ENCODE peak calls at places on chromosomes 1 and 21, in nine cellular contexts. One of them, this sample, is unnamed.

GRCh38 chr21:44866780-44867179 is 6.7 kb downstream of the PTTG1IP start:
- DNase-seq in endothelial cell: no peak
- DNase-seq in omental fat pad: no peak
- DNase-seq in GM20000: no peak
- DNase-seq in colonic mucosa: no peak
- DNase-seq in heart left ventricle: no peak
- DNase-seq in neural crest cell: no peak
- DNase-seq in choroid plexus epithelial cell: peak; percentile 79
- DNase-seq in OCI-LY7: no peak
- DNase-seq in this sample: no peak

GRCh38 chr1:165408518-165408917 is 36.4 kb downstream of the RXRG start:
- DNase-seq in choroid plexus epithelial cell: peak; percentile 30
- DNase-seq in endothelial cell: peak; percentile 43
- DNase-seq in GM20000: peak; percentile 19
- DNase-seq in OCI-LY7: no peak
- DNase-seq in colonic mucosa: no peak
- DNase-seq in neural crest cell: peak; percentile 21
- DNase-seq in omental fat pad: no peak
- DNase-seq in heart left ventricle: peak; percentile 42
- DNase-seq in this sample: no peak

GRCh38 chr1:63329621-63330330 is 7.4 kb downstream of the FOXD3 start:
- DNase-seq in colonic mucosa: no peak
- DNase-seq in GM20000: no peak
- DNase-seq in neural crest cell: no peak
- DNase-seq in heart left ventricle: no peak
- DNase-seq in OCI-LY7: no peak
- DNase-seq in endothelial cell: no peak
- DNase-seq in choroid plexus epithelial cell: no peak
- DNase-seq in omental fat pad: no peak
- DNase-seq in this sample: peak; percentile 27

GRCh38 chr1:42931108-42931539 is 27.5 kb downstream of the SLC2A1 start:
- DNase-seq in GM20000: peak; percentile 63
- DNase-seq in endothelial cell: peak; percentile 53
- DNase-seq in neural crest cell: no peak
- DNase-seq in omental fat pad: no peak
- DNase-seq in heart left ventricle: no peak
- DNase-seq in OCI-LY7: peak; percentile 64
- DNase-seq in choroid plexus epithelial cell: peak; percentile 66
- DNase-seq in colonic mucosa: peak; percentile 42
- DNase-seq in this sample: peak; percentile 76

GRCh38 chr1:205948000-205948399 is 4.7 kb upstream of the SLC26A9 start:
- DNase-seq in choroid plexus epithelial cell: no peak
- DNase-seq in colonic mucosa: no peak
- DNase-seq in neural crest cell: no peak
- DNase-seq in endothelial cell: no peak
- DNase-seq in GM20000: no peak
- DNase-seq in heart left ventricle: no peak
- DNase-seq in omental fat pad: no peak
- DNase-seq in OCI-LY7: peak; percentile 6
- DNase-seq in this sample: no peak

GRCh38 chr1:34825455-34826081 is 32.8 kb downstream of the GJA4 start:
- DNase-seq in choroid plexus epithelial cell: no peak
- DNase-seq in endothelial cell: peak; percentile 51
- DNase-seq in GM20000: no peak
- DNase-seq in omental fat pad: no peak
- DNase-seq in OCI-LY7: no peak
- DNase-seq in neural crest cell: no peak
- DNase-seq in heart left ventricle: peak; percentile 38
- DNase-seq in colonic mucosa: peak; percentile 32
- DNase-seq in this sample: no peak

GRCh38 chr1:107687846-107688753 is 276.9 kb downstream of the VAV3 start:
- DNase-seq in omental fat pad: no peak
- DNase-seq in colonic mucosa: peak; percentile 48
- DNase-seq in heart left ventricle: no peak
- DNase-seq in GM20000: no peak
- DNase-seq in endothelial cell: no peak
- DNase-seq in OCI-LY7: no peak
- DNase-seq in neural crest cell: no peak
- DNase-seq in choroid plexus epithelial cell: peak; percentile 29
- DNase-seq in this sample: no peak

GRCh38 chr1:248821101-248821500 is 4.6 kb downstream of the SH3BP5L start:
- DNase-seq in OCI-LY7: no peak
- DNase-seq in choroid plexus epithelial cell: peak; percentile 40
- DNase-seq in endothelial cell: peak; percentile 0
- DNase-seq in omental fat pad: peak; percentile 20
- DNase-seq in colonic mucosa: no peak
- DNase-seq in heart left ventricle: no peak
- DNase-seq in GM20000: no peak
- DNase-seq in neural crest cell: no peak
- DNase-seq in this sample: no peak

DNA sequence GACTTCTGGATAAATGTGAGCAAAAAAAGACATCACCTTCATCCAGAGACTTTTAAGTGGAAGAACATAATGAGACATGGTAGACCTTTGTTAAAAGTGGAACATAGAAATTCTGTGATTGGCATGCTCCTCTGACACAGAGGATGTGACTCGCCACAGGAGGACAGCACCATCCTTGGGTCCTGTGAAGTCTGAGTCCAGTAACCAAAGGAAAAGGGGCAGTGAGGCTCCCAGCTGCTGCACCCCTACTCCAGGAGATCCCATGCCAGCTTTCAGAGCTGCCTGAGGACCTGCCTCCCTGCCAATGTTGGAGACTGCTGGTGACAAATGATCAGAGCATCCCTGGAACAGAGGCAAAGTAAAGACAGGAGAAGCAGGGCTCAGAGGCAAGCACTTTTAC is 136.2 kb downstream of the BRINP2 start:
- DNase-seq in neural crest cell: no peak
- DNase-seq in OCI-LY7: no peak
- DNase-seq in endothelial cell: no peak
- DNase-seq in colonic mucosa: no peak
- DNase-seq in heart left ventricle: no peak
- DNase-seq in GM20000: no peak
- DNase-seq in omental fat pad: no peak
- DNase-seq in choroid plexus epithelial cell: no peak
- DNase-seq in this sample: no peak
- TF ChIP-seq CTCF in neural crest cell: no peak
- TF ChIP-seq CTCF in OCI-LY7: no peak
- TF ChIP-seq CTCF in endothelial cell: no peak
- TF ChIP-seq CTCF in colonic mucosa: no peak
- TF ChIP-seq CTCF in heart left ventricle: no peak
- TF ChIP-seq CTCF in GM20000: no peak
- TF ChIP-seq CTCF in omental fat pad: no peak
- TF ChIP-seq CTCF in choroid plexus epithelial cell: no peak
- TF ChIP-seq CTCF in this sample: no peak

DNA sequence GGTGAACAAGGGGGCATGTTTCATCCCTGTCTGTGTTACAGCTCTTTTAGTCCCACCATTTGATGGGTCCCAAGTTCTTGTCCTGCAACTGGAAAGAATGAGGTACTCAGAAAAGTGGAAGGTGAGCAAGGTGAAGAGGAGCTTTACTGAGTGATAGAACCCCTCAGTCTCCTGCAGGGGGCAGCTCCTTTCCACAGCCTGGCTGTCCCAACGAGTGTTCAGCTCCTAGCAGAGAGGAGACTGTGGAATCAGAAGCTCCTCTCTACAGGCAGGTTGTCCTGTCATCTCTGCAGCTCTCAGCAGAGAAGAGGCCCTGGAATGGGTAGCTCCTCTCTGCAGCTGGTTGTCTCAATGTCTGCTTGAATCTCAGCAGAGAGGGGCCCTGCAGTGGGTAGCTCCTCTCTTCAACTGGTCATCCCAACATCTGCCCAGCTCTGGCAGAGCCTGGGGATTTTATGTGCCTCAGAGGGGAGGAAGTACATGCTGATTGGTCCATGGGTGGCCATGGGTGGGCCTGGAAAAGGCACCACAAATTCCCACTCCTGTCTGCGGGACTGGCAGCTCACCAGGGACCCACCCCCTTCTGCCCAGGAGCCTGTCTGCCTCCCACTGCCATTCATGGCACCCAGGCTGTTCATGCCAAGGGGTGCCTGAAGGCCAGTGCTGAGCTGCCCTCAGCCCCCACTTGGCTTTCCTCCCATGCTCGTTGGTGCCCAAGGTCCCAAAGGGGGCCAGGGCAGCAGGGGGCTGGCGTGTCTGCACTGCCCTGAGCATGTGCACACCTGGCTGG is 25.7 kb downstream of the LDLRAD1 start:
- DNase-seq in heart left ventricle: no peak
- DNase-seq in omental fat pad: no peak
- DNase-seq in colonic mucosa: no peak
- DNase-seq in choroid plexus epithelial cell: peak; percentile 47
- DNase-seq in OCI-LY7: no peak
- DNase-seq in neural crest cell: no peak
- DNase-seq in GM20000: no peak
- DNase-seq in endothelial cell: no peak
- DNase-seq in this sample: no peak
- TF ChIP-seq CTCF in heart left ventricle: no peak
- TF ChIP-seq CTCF in omental fat pad: no peak
- TF ChIP-seq CTCF in colonic mucosa: no peak
- TF ChIP-seq CTCF in choroid plexus epithelial cell: peak; percentile 64
- TF ChIP-seq CTCF in OCI-LY7: no peak
- TF ChIP-seq CTCF in neural crest cell: peak; percentile 51
- TF ChIP-seq CTCF in GM20000: no peak
- TF ChIP-seq CTCF in endothelial cell: no peak
- TF ChIP-seq CTCF in this sample: no peak

GRCh38 chr1:156172696-156173470 is 19.5 kb downstream of the SEMA4A start:
- DNase-seq in colonic mucosa: no peak
- DNase-seq in omental fat pad: no peak
- DNase-seq in choroid plexus epithelial cell: no peak
- DNase-seq in heart left ventricle: no peak
- DNase-seq in endothelial cell: no peak
- DNase-seq in GM20000: no peak
- DNase-seq in neural crest cell: no peak
- DNase-seq in OCI-LY7: no peak
- DNase-seq in this sample: peak; percentile 21

GRCh38 chr1:156180471-156180870 is 13.4 kb upstream of the SLC25A44 start:
- DNase-seq in endothelial cell: no peak
- DNase-seq in GM20000: no peak
- DNase-seq in omental fat pad: no peak
- DNase-seq in neural crest cell: no peak
- DNase-seq in colonic mucosa: no peak
- DNase-seq in choroid plexus epithelial cell: no peak
- DNase-seq in heart left ventricle: no peak
- DNase-seq in OCI-LY7: no peak
- DNase-seq in this sample: no peak

GRCh38 chr1:156177918-156178654 is 15.8 kb upstream of the SLC25A44 start:
- DNase-seq in GM20000: no peak
- DNase-seq in heart left ventricle: no peak
- DNase-seq in OCI-LY7: no peak
- DNase-seq in choroid plexus epithelial cell: no peak
- DNase-seq in neural crest cell: no peak
- DNase-seq in colonic mucosa: no peak
- DNase-seq in endothelial cell: no peak
- DNase-seq in omental fat pad: no peak
- DNase-seq in this sample: peak; percentile 36

DNA sequence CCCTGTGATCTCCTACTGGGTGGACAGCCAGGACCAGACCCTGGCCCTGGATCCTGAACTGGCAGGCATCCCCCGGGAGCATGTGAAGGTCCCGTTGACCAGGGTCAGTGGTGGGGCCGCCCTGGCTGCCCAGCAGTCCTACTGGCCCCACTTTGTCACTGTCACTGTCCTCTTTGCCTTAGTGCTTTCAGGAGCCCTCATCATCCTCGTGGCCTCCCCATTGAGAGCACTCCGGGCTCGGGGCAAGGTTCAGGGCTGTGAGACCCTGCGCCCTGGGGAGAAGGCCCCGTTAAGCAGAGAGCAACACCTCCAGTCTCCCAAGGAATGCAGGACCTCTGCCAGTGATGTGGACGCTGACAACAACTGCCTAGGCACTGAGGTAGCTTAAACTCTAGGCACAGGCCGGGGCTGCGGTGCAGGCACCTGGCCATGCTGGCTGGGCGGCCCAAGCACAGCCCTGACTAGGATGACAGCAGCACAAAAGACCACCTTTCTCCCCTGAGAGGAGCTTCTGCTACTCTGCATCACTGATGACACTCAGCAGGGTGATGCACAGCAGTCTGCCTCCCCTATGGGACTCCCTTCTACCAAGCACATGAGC is 17.2 kb upstream of the SLC25A44 start:
- DNase-seq in OCI-LY7: no peak
- DNase-seq in endothelial cell: no peak
- DNase-seq in GM20000: no peak
- DNase-seq in omental fat pad: no peak
- DNase-seq in neural crest cell: no peak
- DNase-seq in heart left ventricle: no peak
- DNase-seq in colonic mucosa: no peak
- DNase-seq in choroid plexus epithelial cell: no peak
- DNase-seq in this sample: peak; percentile 32
- TF ChIP-seq CTCF in OCI-LY7: no peak
- TF ChIP-seq CTCF in endothelial cell: no peak
- TF ChIP-seq CTCF in GM20000: no peak
- TF ChIP-seq CTCF in omental fat pad: no peak
- TF ChIP-seq CTCF in neural crest cell: no peak
- TF ChIP-seq CTCF in heart left ventricle: no peak
- TF ChIP-seq CTCF in colonic mucosa: no peak
- TF ChIP-seq CTCF in choroid plexus epithelial cell: no peak
- TF ChIP-seq CTCF in this sample: no peak

GRCh38 chr1:213864007-213864406 is 123.8 kb upstream of the PROX1 start:
- DNase-seq in colonic mucosa: no peak
- DNase-seq in heart left ventricle: no peak
- DNase-seq in OCI-LY7: no peak
- DNase-seq in neural crest cell: no peak
- DNase-seq in choroid plexus epithelial cell: no peak
- DNase-seq in GM20000: no peak
- DNase-seq in endothelial cell: no peak
- DNase-seq in omental fat pad: no peak
- DNase-seq in this sample: no peak

DNA sequence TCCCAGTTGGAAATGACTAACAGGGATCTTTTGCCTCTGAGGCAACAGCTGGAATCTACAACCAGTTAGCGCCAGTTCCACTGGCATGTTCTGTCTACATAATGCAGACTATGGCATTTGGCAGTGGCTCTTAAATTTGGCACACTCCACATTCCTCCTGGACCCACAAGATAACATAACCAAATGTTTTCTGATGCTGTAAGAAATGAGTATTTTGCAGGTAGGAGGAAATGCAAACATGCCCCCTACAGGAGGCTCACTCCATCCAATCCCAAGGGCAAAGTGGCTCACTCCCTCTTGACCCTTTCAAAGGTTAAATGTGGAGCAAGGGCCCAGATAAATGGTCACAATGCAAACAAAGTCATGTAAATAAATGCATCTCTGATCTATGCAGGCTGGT is 129.2 kb upstream of the PROX1 start:
- DNase-seq in omental fat pad: no peak
- DNase-seq in OCI-LY7: no peak
- DNase-seq in neural crest cell: no peak
- DNase-seq in heart left ventricle: no peak
- DNase-seq in GM20000: no peak
- DNase-seq in colonic mucosa: no peak
- DNase-seq in endothelial cell: no peak
- DNase-seq in choroid plexus epithelial cell: no peak
- DNase-seq in this sample: no peak
- TF ChIP-seq CTCF in omental fat pad: no peak
- TF ChIP-seq CTCF in OCI-LY7: no peak
- TF ChIP-seq CTCF in neural crest cell: no peak
- TF ChIP-seq CTCF in heart left ventricle: no peak
- TF ChIP-seq CTCF in GM20000: no peak
- TF ChIP-seq CTCF in colonic mucosa: no peak
- TF ChIP-seq CTCF in endothelial cell: no peak
- TF ChIP-seq CTCF in choroid plexus epithelial cell: no peak
- TF ChIP-seq CTCF in this sample: no peak

GRCh38 chr1:151715726-151716404 is 738 bp downstream of the CELF3 start:
- DNase-seq in neural crest cell: peak; percentile 45
- DNase-seq in colonic mucosa: no peak
- DNase-seq in heart left ventricle: no peak
- DNase-seq in endothelial cell: peak; percentile 32
- DNase-seq in choroid plexus epithelial cell: no peak
- DNase-seq in omental fat pad: no peak
- DNase-seq in OCI-LY7: peak; percentile 34
- DNase-seq in GM20000: no peak
- DNase-seq in this sample: no peak
- TF ChIP-seq CTCF in neural crest cell: peak; percentile 55
- TF ChIP-seq CTCF in colonic mucosa: no peak
- TF ChIP-seq CTCF in heart left ventricle: no peak
- TF ChIP-seq CTCF in endothelial cell: peak; percentile 35
- TF ChIP-seq CTCF in choroid plexus epithelial cell: peak; percentile 9
- TF ChIP-seq CTCF in omental fat pad: no peak
- TF ChIP-seq CTCF in OCI-LY7: peak; percentile 59
- TF ChIP-seq CTCF in GM20000: no peak
- TF ChIP-seq CTCF in this sample: no peak